ENCODE peak calls at places on chromosomes 4 and X, in five cellular contexts. J, K, X, B and E are unnamed samples.

GRCh38 chr4:138398297-138398696 is 156.1 kb upstream of the SLC7A11 start:
- DNase-seq in J (no peak), K (no peak), X (no peak), B (no peak), E (no peak)

GRCh38 chr4:88738146-88738545 is 40.5 kb upstream of the NAP1L5 start:
- DNase-seq in J (no peak), K (no peak), X (no peak), B (no peak), E (no peak)

GRCh38 chrX:34918856-34919255 is 23.7 kb upstream of the FAM47B start:
- DNase-seq in J (no peak), K (no peak), X (peak; percentile 30), B (no peak), E (peak; percentile 27)

GRCh38 chr4:23091674-23092073 is 398.9 kb downstream of the GBA3 start:
- DNase-seq in J (no peak), K (no peak), X (no peak), B (no peak), E (no peak)

GRCh38 chr4:157012781-157013180 is 41.2 kb upstream of the PDGFC start:
- DNase-seq in J (no peak), K (no peak), X (no peak), B (no peak), E (peak; percentile 45)

GRCh38 chr4:161356351-161356750 is 807.4 kb downstream of the FSTL5 start:
- DNase-seq in J (no peak), K (no peak), X (no peak), B (no peak), E (no peak)

GRCh38 chr4:38275331-38275821 is 315.2 kb downstream of the PTTG2 start:
- DNase-seq in J (no peak), K (peak; percentile 30), X (no peak), B (no peak), E (no peak)

GRCh38 chr4:107863850-107864371 is 39.2 kb downstream of the SGMS2 start:
- DNase-seq in J (no peak), K (no peak), X (peak; percentile 20), B (no peak), E (no peak)

GRCh38 chr4:139488442-139488841 is 34.5 kb downstream of the RAB33B start:
- DNase-seq in J (no peak), K (no peak), X (no peak), B (no peak), E (no peak)

GRCh38 chrX:12610079-12610478 is 181.1 kb upstream of the PRPS2 start:
- DNase-seq in J (no peak), K (no peak), X (peak; percentile 1), B (no peak), E (peak; percentile 25)

GRCh38 chrX:24561121-24561520 is 86.0 kb downstream of the PCYT1B start:
- DNase-seq in J (no peak), K (no peak), X (no peak), B (no peak), E (no peak)

GRCh38 chrX:153954618-153955450 is 10.4 kb upstream of the RENBP start:
- DNase-seq in J (no peak), K (no peak), X (no peak), B (no peak), E (no peak)
- H3K4me3 ChIP-seq in J (no peak overlapping the region), K (no peak overlapping the region), X (no peak overlapping the region), B (no peak overlapping the region), E (no peak overlapping the region)

GRCh38 chrX:72080150-72080549 is 51.6 kb downstream of the RTL5 start:
- DNase-seq in J (no peak), K (no peak), X (no peak), B (no peak), E (no peak)

GRCh38 chrX:72080800-72081199 is 50.9 kb downstream of the RTL5 start:
- DNase-seq in J (no peak), K (no peak), X (no peak), B (no peak), E (no peak)

GRCh38 chrX:72084114-72084513 is 47.6 kb downstream of the RTL5 start:
- DNase-seq in J (no peak), K (no peak), X (no peak), B (no peak), E (no peak)

GRCh38 chrX:72081605-72082320 is 50.0 kb downstream of the RTL5 start:
- DNase-seq in J (no peak), K (no peak), X (no peak), B (no peak), E (no peak)

DNA sequence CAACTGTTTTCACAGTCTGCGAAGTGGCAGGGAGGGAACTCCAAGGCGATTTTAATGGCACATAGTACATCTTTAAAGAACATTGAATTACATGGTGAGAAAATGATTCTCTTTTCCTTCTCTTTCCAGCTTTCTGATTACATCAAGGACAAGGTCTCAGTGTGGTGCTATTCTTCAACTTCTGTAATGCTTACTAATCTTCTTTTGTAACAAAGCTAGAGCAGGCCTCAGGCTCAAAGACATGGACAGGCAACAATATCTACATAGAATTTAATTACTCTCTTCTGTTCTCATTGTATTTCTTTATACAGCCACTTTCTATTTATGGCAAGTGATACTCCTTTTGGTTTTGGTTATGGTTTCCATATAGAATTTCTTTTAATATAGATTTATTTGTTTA is 48.4 kb downstream of the RTL5 start:
- DNase-seq in J (no peak), K (no peak), X (no peak), B (no peak), E (no peak)
- TF ChIP-seq CTCF in J (no peak), K (no peak), X (no peak), B (no peak), E (no peak)

DNA sequence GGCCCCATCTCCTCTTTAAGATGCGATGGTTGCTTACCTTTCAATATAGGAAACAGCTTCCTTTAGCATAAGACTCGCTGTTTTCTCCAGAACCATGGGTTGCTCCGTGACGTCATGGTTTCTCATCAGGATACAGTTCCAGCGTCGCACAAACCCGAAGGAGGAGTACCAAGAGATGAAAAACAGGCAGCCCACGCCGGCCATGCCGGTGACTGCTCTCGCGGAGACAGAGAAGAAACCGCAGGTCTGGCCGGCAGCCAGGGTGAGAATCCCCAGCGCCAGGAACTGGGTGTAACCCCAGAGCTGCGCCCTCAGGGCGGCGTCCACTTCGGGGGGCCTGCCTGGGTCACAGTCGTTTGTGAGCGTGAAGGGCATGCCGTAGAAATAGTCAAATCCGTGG is 11.4 kb downstream of the ARSD start:
- DNase-seq in J (no peak), K (no peak), X (no peak), B (no peak), E (no peak)
- H3K4me3 ChIP-seq in J (no peak overlapping the region), K (no peak overlapping the region), X (no peak overlapping the region), B (no peak overlapping the region), E (no peak overlapping the region)

GRCh38 chrX:120999413-120999812 is 13.9 kb upstream of the CT47A1 start:
- DNase-seq in J (no peak), K (peak; percentile 36), X (no peak), B (no peak), E (no peak)

DNA sequence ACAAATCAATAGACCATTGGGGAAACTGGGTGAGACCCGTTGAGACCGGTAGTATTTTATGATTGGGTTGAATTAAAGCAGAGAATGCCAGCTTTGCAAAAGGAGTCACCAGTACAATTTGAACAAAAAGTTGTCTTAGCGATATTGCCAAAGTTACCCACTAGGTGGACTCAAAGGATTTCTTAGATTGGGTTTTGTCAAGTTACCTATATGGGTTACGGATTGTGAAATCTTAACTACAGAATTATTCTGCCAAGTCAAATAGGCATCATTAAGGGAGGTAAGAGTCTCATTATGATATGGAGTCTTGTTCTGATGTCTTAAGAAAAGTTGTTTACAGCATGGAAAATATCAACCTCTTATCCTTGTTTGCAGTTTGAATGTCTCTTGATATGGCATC is 15.0 kb upstream of the CT47A1 start:
- DNase-seq in J (no peak), K (peak; percentile 34), X (no peak), B (no peak), E (no peak)
- TF ChIP-seq CTCF in J (no peak), K (peak; percentile 33), X (no peak), B (no peak), E (peak; percentile 11)